ENCODE peak calls at places on chromosomes 4 and X, in nine cellular contexts. V, T, E, D, G, K, B, M and I are unnamed samples.

GRCh38 chr4:146915132-146915531 is 30.5 kb downstream of the TTC29 start:
- DNase-seq in V (no peak), T (no peak), E (no peak), D (no peak), G (no peak), K (no peak), B (no peak), M (no peak), I (no peak)

GRCh38 chr4:185202984-185203379 is 818 bp downstream of the CFAP97 start:
- DNase-seq in V (peak), T (no peak), E (no peak), D (no peak), G (no peak), K (no peak), B (no peak), M (no peak), I (no peak)

GRCh38 chr4:139170932-139171331 is 6.1 kb downstream of the ELF2 start:
- DNase-seq in V (no peak), T (no peak), E (no peak), D (no peak), G (no peak), K (no peak), B (no peak), M (no peak), I (no peak)

GRCh38 chr4:19496752-19497151 is 755.0 kb upstream of the SLIT2 start:
- DNase-seq in V (no peak), T (no peak), E (no peak), D (no peak), G (no peak), K (no peak), B (no peak), M (no peak), I (no peak)

GRCh38 chrX:18617351-18617750 is 54.6 kb downstream of the RS1 start:
- DNase-seq in V (no peak), T (peak), E (peak), D (no peak), G (peak), K (no peak), B (no peak), M (no peak), I (no peak)

GRCh38 chr4:161822174-161822573 is 341.6 kb downstream of the FSTL5 start:
- DNase-seq in V (no peak), T (no peak), E (no peak), D (no peak), G (no peak), K (no peak), B (no peak), M (no peak), I (no peak)

GRCh38 chr4:19227701-19228100 is 1024.0 kb upstream of the SLIT2 start:
- DNase-seq in V (no peak), T (no peak), E (no peak), D (no peak), G (no peak), K (no peak), B (no peak), M (no peak), I (no peak)

GRCh38 chr4:42359686-42360085 is 37.6 kb upstream of the SHISA3 start:
- DNase-seq in V (no peak), T (no peak), E (no peak), D (no peak), G (no peak), K (no peak), B (no peak), M (no peak), I (no peak)

GRCh38 chrX:119062750-119063374 is 9.9 kb upstream of the CT47C1 start:
- DNase-seq in V (no peak), T (no peak), E (no peak), D (no peak), G (no peak), K (no peak), B (no peak), M (no peak), I (no peak)

GRCh38 chrX:21658746-21659145 is 616 bp upstream of the KLHL34 start:
- DNase-seq in V (no peak), T (no peak), E (no peak), D (no peak), G (no peak), K (no peak), B (no peak), M (peak), I (no peak)

GRCh38 chr4:141240259-141240658 is 19.6 kb downstream of the ZNF330 start:
- DNase-seq in V (no peak), T (no peak), E (no peak), D (no peak), G (no peak), K (no peak), B (no peak), M (no peak), I (no peak)

GRCh38 chr4:169231647-169232262 is 39.0 kb downstream of the SH3RF1 start:
- DNase-seq in V (no peak), T (no peak), E (no peak), D (no peak), G (no peak), K (no peak), B (no peak), M (no peak), I (no peak)

GRCh38 chr4:173211838-173212237 is 43.2 kb downstream of the GALNT7 start:
- DNase-seq in V (peak), T (peak), E (no peak), D (no peak), G (peak), K (no peak), B (peak), M (no peak), I (no peak)

GRCh38 chr4:88446124-88446523 is 10.8 kb upstream of the HERC5 start:
- DNase-seq in V (no peak), T (no peak), E (no peak), D (no peak), G (no peak), K (no peak), B (no peak), M (no peak), I (no peak)

GRCh38 chr4:143641406-143641805 is 59.1 kb downstream of the FREM3 start:
- DNase-seq in V (no peak), T (no peak), E (no peak), D (no peak), G (no peak), K (no peak), B (no peak), M (no peak), I (no peak)

GRCh38 chr4:41638806-41639205 is 100.8 kb downstream of the LIMCH1 start:
- DNase-seq in V (no peak), T (no peak), E (no peak), D (no peak), G (no peak), K (no peak), B (no peak), M (no peak), I (peak)

GRCh38 chr4:94758141-94758699 is 465 bp downstream of the BMPR1B start:
- DNase-seq in V (no peak), T (peak), E (no peak), D (no peak), G (no peak), K (no peak), B (no peak), M (peak), I (peak)

GRCh38 chr4:184950117-184950830 is 68.0 kb upstream of the HELT start:
- DNase-seq in V (no peak), T (no peak), E (peak), D (no peak), G (no peak), K (no peak), B (no peak), M (no peak), I (no peak)

GRCh38 chrX:69285881-69286545 is 120.8 kb upstream of the PJA1 start:
- DNase-seq in V (peak), T (peak), E (no peak), D (no peak), G (peak), K (no peak), B (peak), M (peak), I (peak)

GRCh38 chr4:56649445-56650258 is 31.4 kb downstream of the HOPX start:
- DNase-seq in V (no peak), T (no peak), E (no peak), D (no peak), G (no peak), K (no peak), B (no peak), M (no peak), I (no peak)

GRCh38 chr4:121155893-121156292 is 8.2 kb downstream of the TNIP3 start:
- DNase-seq in V (peak), T (peak), E (no peak), D (no peak), G (no peak), K (no peak), B (no peak), M (no peak), I (peak)

GRCh38 chrX:70554523-70554922 is 109.9 kb downstream of the DLG3 start:
- DNase-seq in V (no peak), T (no peak), E (no peak), D (no peak), G (no peak), K (no peak), B (no peak), M (no peak), I (no peak)

GRCh38 chr4:37628977-37629609 is 57.1 kb downstream of the RELL1 start:
- DNase-seq in V (peak), T (peak), E (no peak), D (no peak), G (peak), K (no peak), B (peak), M (no peak), I (no peak)

GRCh38 chr4:169485791-169486742 is 126.3 kb downstream of the NEK1 start:
- DNase-seq in V (peak), T (peak), E (peak), D (peak), G (peak), K (no peak), B (no peak), M (no peak), I (peak)

GRCh38 chr4:134202557-134202956 is 968 bp upstream of the PABPC4L start:
- DNase-seq in V (no peak), T (no peak), E (no peak), D (no peak), G (no peak), K (no peak), B (no peak), M (no peak), I (no peak)

GRCh38 chr4:85420831-85421230 is 54.1 kb upstream of the ARHGAP24 start:
- DNase-seq in V (no peak), T (no peak), E (no peak), D (no peak), G (no peak), K (no peak), B (no peak), M (no peak), I (no peak)

GRCh38 chrX:108696690-108697089 is 39.7 kb downstream of the IRS4 start:
- DNase-seq in V (no peak), T (no peak), E (no peak), D (no peak), G (no peak), K (no peak), B (no peak), M (no peak), I (no peak)

GRCh38 chr4:158519226-158519625 is 2.5 kb upstream of the RXFP1 start:
- DNase-seq in V (no peak), T (no peak), E (no peak), D (no peak), G (no peak), K (no peak), B (no peak), M (no peak), I (no peak)

GRCh38 chr4:73676136-73676535 is 55.9 kb upstream of the RASSF6 start:
- DNase-seq in V (no peak), T (no peak), E (no peak), D (no peak), G (no peak), K (no peak), B (no peak), M (no peak), I (no peak)

DNA sequence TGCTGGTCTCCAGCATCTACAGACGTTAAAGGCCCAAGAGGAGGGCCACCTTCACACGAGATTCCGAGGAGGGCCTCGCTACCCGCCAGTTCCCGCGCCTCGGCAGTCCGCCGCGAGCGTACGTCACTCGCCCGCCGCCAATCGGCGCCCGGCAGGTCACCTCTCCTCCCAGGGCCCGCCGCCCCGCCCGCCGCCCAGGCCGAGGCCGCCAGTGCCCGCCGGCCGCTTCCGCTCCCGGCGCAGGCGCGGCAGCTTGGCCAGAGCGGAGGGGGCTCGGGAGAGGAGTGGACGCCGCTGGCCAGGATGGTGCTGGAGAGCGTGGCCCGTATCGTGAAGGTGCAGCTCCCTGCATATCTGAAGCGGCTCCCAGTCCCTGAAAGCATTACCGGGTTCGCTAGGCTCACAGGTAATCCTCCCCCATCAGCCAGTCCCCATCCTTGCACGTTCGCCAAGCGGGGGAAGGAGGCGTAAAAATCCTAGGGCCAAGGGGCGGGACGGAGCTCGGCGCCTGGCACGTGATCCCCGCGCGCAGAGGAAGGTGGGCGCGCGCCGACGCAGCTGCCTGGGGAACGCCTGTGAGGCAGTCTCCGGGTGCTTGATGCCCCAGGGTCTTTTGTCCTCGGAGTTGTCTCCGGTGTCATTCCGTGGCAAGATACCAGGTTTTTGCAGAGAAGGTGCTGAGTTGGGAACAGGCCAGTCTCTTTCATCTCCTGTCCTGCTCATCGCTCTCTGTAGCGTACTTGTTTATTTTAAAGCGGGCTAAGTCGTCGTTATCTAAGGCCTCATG is at the start of gene CISD2:
- DNase-seq in V (peak), T (peak), E (peak), D (peak), G (peak), K (peak), B (peak), M (peak), I (peak)
- TF ChIP-seq MAX in V (peak), T (peak), E (peak), D (peak), G (peak), K (peak), B (peak), M (peak), I (peak)

GRCh38 chrX:34848281-34848680 is 94.3 kb upstream of the FAM47B start:
- DNase-seq in V (no peak), T (no peak), E (no peak), D (no peak), G (no peak), K (no peak), B (no peak), M (no peak), I (no peak)

DNA sequence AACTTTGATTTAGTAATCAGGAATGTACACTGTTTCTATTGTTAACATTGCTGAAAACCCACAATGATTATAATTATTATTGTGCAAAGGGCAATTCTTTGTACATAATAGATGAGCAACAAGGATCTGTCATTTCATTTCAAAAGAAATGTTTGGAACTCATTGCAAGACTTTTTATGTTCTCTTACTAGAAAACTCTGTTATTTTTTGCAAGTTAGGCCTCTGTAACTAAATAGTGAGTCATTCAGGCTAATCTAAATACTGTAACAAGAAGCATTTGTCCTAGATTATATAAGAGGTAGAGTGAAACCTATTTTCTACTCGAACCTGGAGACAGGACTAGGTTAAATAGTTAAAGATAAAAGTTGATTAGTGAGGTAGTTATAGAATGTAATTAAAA is 93.2 kb upstream of the FAM47B start:
- DNase-seq in V (no peak), T (no peak), E (no peak), D (no peak), G (no peak), K (no peak), B (no peak), M (no peak), I (no peak)
- TF ChIP-seq MAX in V (no peak), T (no peak), E (no peak), D (no peak), G (no peak), K (no peak), B (no peak), M (no peak), I (no peak)

DNA sequence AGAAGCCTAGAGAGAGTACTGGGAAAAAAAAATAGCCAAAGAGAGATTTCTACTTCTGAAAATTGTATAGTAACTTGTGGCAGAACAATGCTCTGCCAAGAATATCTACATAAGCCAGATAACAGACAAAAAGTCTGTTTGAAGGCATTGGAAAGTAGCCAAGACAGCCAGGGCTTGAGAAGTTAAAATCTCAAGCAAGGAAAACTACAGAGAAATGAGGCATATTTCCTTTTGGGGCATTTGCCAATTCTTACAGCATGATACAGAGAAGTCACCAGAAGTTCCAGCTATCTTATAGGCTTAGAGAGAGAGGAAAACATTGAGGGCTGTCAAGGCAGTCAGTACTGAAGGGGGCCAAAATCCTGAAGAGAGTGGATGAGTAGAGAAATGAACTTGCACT is 646.1 kb downstream of the RPA4 start:
- DNase-seq in V (no peak), T (no peak), E (no peak), D (no peak), G (no peak), K (no peak), B (no peak), M (no peak), I (no peak)
- TF ChIP-seq MAX in V (no peak), T (no peak), E (no peak), D (no peak), G (no peak), K (no peak), B (no peak), M (no peak), I (no peak)

GRCh38 chr4:135371137-135371536 is 1169.5 kb upstream of the PABPC4L start:
- DNase-seq in V (peak), T (no peak), E (peak), D (no peak), G (no peak), K (peak), B (no peak), M (peak), I (peak)
- TF ChIP-seq MAX in V (no peak), T (no peak), E (no peak), D (no peak), G (no peak), K (no peak), B (no peak), M (no peak), I (no peak)

GRCh38 chr4:67131224-67131623 is 414.1 kb downstream of the CENPC start:
- DNase-seq in V (no peak), T (no peak), E (no peak), D (no peak), G (no peak), K (no peak), B (no peak), M (no peak), I (no peak)
- TF ChIP-seq MAX in V (no peak), T (no peak), E (no peak), D (no peak), G (no peak), K (no peak), B (no peak), M (no peak), I (no peak)

GRCh38 chrX:39682778-39683177 is 415.0 kb downstream of the BCOR start:
- DNase-seq in V (peak), T (no peak), E (no peak), D (no peak), G (peak), K (no peak), B (peak), M (no peak), I (no peak)
- TF ChIP-seq MAX in V (peak), T (no peak), E (no peak), D (no peak), G (peak), K (peak), B (peak), M (no peak), I (no peak)